ENCODE peak calls at places on chromosomes 16 and 17, in ten cellular contexts. G, D, V, O, M, X, Z, P, E and J are unnamed samples.

GRCh38 chr17:30468465-30468864 is 8.7 kb upstream of the GOSR1 start:
- DNase-seq in E (no peak), X (no peak), V (no peak), P (no peak), M (no peak), O (no peak), G (no peak), Z (no peak), D (no peak), J (no peak)

GRCh38 chr17:77535892-77536291 is 395.1 kb downstream of the SEC14L1 start:
- DNase-seq in Z (no peak), P (no peak), G (no peak), M (no peak), D (no peak), X (no peak), V (no peak), O (no peak), E (no peak), J (no peak)

GRCh38 chr17:52128721-52129120 is 29.8 kb downstream of the CA10 start:
- DNase-seq in P (no peak), M (no peak), V (no peak), E (peak), G (no peak), Z (no peak), X (no peak), D (no peak), O (no peak), J (no peak)

GRCh38 chr17:50495918-50496317 is 12.3 kb upstream of the MYCBPAP start:
- DNase-seq in V (peak), D (no peak), P (no peak), O (no peak), Z (no peak), G (no peak), X (no peak), M (no peak), E (no peak), J (no peak)

GRCh38 chr17:65588194-65588808 is 26.9 kb upstream of the AXIN2 start:
- DNase-seq in M (peak), P (no peak), G (no peak), D (peak), E (no peak), X (no peak), O (no peak), V (no peak), Z (no peak), J (peak)

GRCh38 chr16:20803561-20804214 is 2.6 kb downstream of the ERI2 start:
- DNase-seq in D (no peak), X (no peak), V (no peak), E (no peak), O (no peak), Z (no peak), P (no peak), G (no peak), M (no peak), J (no peak)

GRCh38 chr16:58678716-58679115 is 5.9 kb downstream of the SLC38A7 start:
- DNase-seq in M (no peak), D (peak), O (peak), G (no peak), V (no peak), X (no peak), E (peak), Z (no peak), P (peak), J (peak)

GRCh38 chr17:30376621-30377452 is 1.9 kb upstream of the CPD start:
- DNase-seq in Z (no peak), V (peak), O (no peak), D (peak), X (no peak), G (no peak), M (peak), E (no peak), P (no peak), J (peak)

GRCh38 chr17:68318103-68318991 is 27.1 kb downstream of the ARSG start:
- DNase-seq in D (peak), P (no peak), Z (peak), G (peak), V (peak), E (no peak), M (no peak), X (no peak), O (no peak), J (no peak)

GRCh38 chr17:76163919-76164318 is 22.9 kb upstream of the FOXJ1 start:
- DNase-seq in X (no peak), G (no peak), V (no peak), D (no peak), M (no peak), E (no peak), Z (no peak), P (no peak), O (no peak), J (no peak)

GRCh38 chr16:30567160-30567990 is 4.1 kb downstream of the ZNF688 start:
- DNase-seq in E (peak), M (no peak), G (no peak), Z (no peak), X (no peak), D (no peak), O (no peak), V (peak), P (no peak), J (no peak)

GRCh38 chr16:22217890-22218730 is 12.0 kb downstream of the EEF2K start:
- DNase-seq in M (no peak), X (no peak), E (no peak), P (no peak), D (no peak), Z (no peak), O (no peak), G (no peak), V (peak), J (no peak)

GRCh38 chr17:63445571-63446217 is 412 bp downstream of the CYB561 start:
- DNase-seq in G (peak), O (no peak), Z (no peak), D (peak), E (peak), P (no peak), V (no peak), M (peak), X (no peak), J (peak)